ENCODE peak calls at places on chromosomes 7 and 10, in six cellular contexts. Q is AG04450, T is fibroblast of lung, C is astrocyte of the cerebellum, M is endothelial cell of umbilical vein, E is A549. Y is an unnamed sample.

GRCh38 chr10:13272164-13272571 is 27.7 kb downstream of the PHYH start:
- DNase-seq in Q (peak; percentile 38), T (peak; percentile 86), C (no peak), M (no peak), E (no peak), Y (no peak)

GRCh38 chr10:3482200-3482993 is 302.6 kb downstream of the KLF6 start:
- DNase-seq in Q (peak; percentile 70), T (peak; percentile 96), C (peak; percentile 85), M (peak; percentile 94), E (peak; percentile 69), Y (peak; percentile 97)

GRCh38 chr10:4121531-4122380 is 336.7 kb upstream of the KLF6 start:
- DNase-seq in Q (no peak), T (no peak), C (no peak), M (no peak), E (no peak), Y (no peak)

GRCh38 chr10:63707254-63707910 is 186.2 kb downstream of the REEP3 start:
- DNase-seq in Q (peak; percentile 94), T (peak; percentile 100), C (peak; percentile 99), M (peak; percentile 99), E (peak; percentile 91), Y (peak; percentile 99)

GRCh38 chr7:22137026-22137425 is 191.3 kb upstream of the CDCA7L start:
- DNase-seq in Q (peak; percentile 26), T (no peak), C (peak; percentile 33), M (no peak), E (no peak), Y (no peak)

GRCh38 chr7:143269254-143269653 is 6.0 kb downstream of the GSTK1 start:
- DNase-seq in Q (no peak), T (no peak), C (no peak), M (no peak), E (no peak), Y (no peak)

GRCh38 chr7:2224934-2225333 is 7.8 kb downstream of the MAD1L1 start:
- DNase-seq in Q (no peak), T (no peak), C (no peak), M (no peak), E (no peak), Y (no peak)

GRCh38 chr10:132434405-132435005 is 37.5 kb downstream of the PWWP2B start:
- DNase-seq in Q (no peak), T (no peak), C (no peak), M (peak; percentile 22), E (peak; percentile 59), Y (no peak)

GRCh38 chr10:116158036-116158435 is 115.0 kb downstream of the GFRA1 start:
- DNase-seq in Q (no peak), T (no peak), C (peak; percentile 22), M (no peak), E (no peak), Y (no peak)

GRCh38 chr10:107754814-107755213 is 590.3 kb upstream of the SORCS1 start:
- DNase-seq in Q (no peak), T (no peak), C (no peak), M (no peak), E (no peak), Y (no peak)

GRCh38 chr10:76130892-76131291 is 699.5 kb downstream of the LRMDA start:
- DNase-seq in Q (no peak), T (no peak), C (no peak), M (no peak), E (no peak), Y (no peak)

GRCh38 chr10:129622736-129623135 is 155.7 kb downstream of the MGMT start:
- DNase-seq in Q (peak; percentile 11), T (no peak), C (no peak), M (no peak), E (no peak), Y (no peak)

GRCh38 chr7:25469669-25470068 is 241.4 kb upstream of the NPVF start:
- DNase-seq in Q (no peak), T (no peak), C (no peak), M (no peak), E (no peak), Y (no peak)

GRCh38 chr10:3958472-3958996 is 173.5 kb upstream of the KLF6 start:
- DNase-seq in Q (no peak), T (no peak), C (no peak), M (no peak), E (no peak), Y (no peak)

GRCh38 chr10:76523215-76523614 is 1091.8 kb downstream of the LRMDA start:
- DNase-seq in Q (no peak), T (peak; percentile 59), C (no peak), M (peak; percentile 74), E (no peak), Y (no peak)

GRCh38 chr10:119713744-119714483 is 11.9 kb upstream of the INPP5F start:
- DNase-seq in Q (no peak), T (no peak), C (no peak), M (no peak), E (no peak), Y (no peak)

GRCh38 chr7:91556956-91557650 is 292.9 kb downstream of the FZD1 start:
- DNase-seq in Q (no peak), T (no peak), C (no peak), M (no peak), E (peak; percentile 13), Y (no peak)

GRCh38 chr7:85184599-85185354 is 2.1 kb downstream of the SEMA3D start:
- DNase-seq in Q (no peak), T (peak; percentile 47), C (no peak), M (no peak), E (no peak), Y (no peak)

GRCh38 chr10:81027223-81027622 is 489.5 kb downstream of the SH2D4B start:
- DNase-seq in Q (no peak), T (no peak), C (no peak), M (no peak), E (no peak), Y (no peak)

GRCh38 chr10:129417164-129417563 is 49.9 kb upstream of the MGMT start:
- DNase-seq in Q (peak; percentile 23), T (peak; percentile 83), C (no peak), M (peak; percentile 59), E (no peak), Y (no peak)

GRCh38 chr7:148104924-148105323 is 485.6 kb upstream of the C7orf33 start:
- DNase-seq in Q (no peak), T (no peak), C (no peak), M (no peak), E (no peak), Y (no peak)

GRCh38 chr7:105136221-105136620 is 122.2 kb downstream of the KMT2E start:
- DNase-seq in Q (no peak), T (no peak), C (no peak), M (no peak), E (no peak), Y (no peak)

GRCh38 chr10:103895458-103896186 is 22.4 kb downstream of the STN1 start:
- DNase-seq in Q (no peak), T (peak; percentile 69), C (no peak), M (peak; percentile 72), E (peak; percentile 45), Y (no peak)

GRCh38 chr7:114663502-114663901 is 248.9 kb downstream of the FOXP2 start:
- DNase-seq in Q (peak; percentile 2), T (peak; percentile 69), C (peak; percentile 29), M (peak; percentile 35), E (peak; percentile 51), Y (peak; percentile 7)

GRCh38 chr10:132987671-132988571 is 45.6 kb upstream of the CFAP46 start:
- DNase-seq in Q (peak; percentile 74), T (peak; percentile 93), C (peak; percentile 73), M (no peak), E (no peak), Y (no peak)

GRCh38 chr10:132705173-132705572 is 80.8 kb downstream of the NKX6-2 start:
- DNase-seq in Q (no peak), T (no peak), C (no peak), M (no peak), E (no peak), Y (no peak)

GRCh38 chr10:30098624-30099023 is 39.2 kb upstream of the JCAD start:
- DNase-seq in Q (peak; percentile 63), T (peak; percentile 72), C (peak; percentile 82), M (peak; percentile 49), E (peak; percentile 12), Y (no peak)

GRCh38 chr10:30094601-30095000 is 35.2 kb upstream of the JCAD start:
- DNase-seq in Q (no peak), T (no peak), C (no peak), M (no peak), E (no peak), Y (no peak)

GRCh38 chr10:30093303-30093967 is 34.0 kb upstream of the JCAD start:
- DNase-seq in Q (no peak), T (no peak), C (no peak), M (no peak), E (no peak), Y (no peak)

GRCh38 chr10:30095811-30096422 is 36.5 kb upstream of the JCAD start:
- DNase-seq in Q (no peak), T (no peak), C (no peak), M (no peak), E (no peak), Y (no peak)

GRCh38 chr10:30096564-30096963 is 37.2 kb upstream of the JCAD start:
- DNase-seq in Q (no peak), T (no peak), C (no peak), M (no peak), E (no peak), Y (no peak)
- TF ChIP-seq CTCF in Q (no peak), T (no peak), C (no peak), M (no peak), E (no peak), Y (no peak)

DNA sequence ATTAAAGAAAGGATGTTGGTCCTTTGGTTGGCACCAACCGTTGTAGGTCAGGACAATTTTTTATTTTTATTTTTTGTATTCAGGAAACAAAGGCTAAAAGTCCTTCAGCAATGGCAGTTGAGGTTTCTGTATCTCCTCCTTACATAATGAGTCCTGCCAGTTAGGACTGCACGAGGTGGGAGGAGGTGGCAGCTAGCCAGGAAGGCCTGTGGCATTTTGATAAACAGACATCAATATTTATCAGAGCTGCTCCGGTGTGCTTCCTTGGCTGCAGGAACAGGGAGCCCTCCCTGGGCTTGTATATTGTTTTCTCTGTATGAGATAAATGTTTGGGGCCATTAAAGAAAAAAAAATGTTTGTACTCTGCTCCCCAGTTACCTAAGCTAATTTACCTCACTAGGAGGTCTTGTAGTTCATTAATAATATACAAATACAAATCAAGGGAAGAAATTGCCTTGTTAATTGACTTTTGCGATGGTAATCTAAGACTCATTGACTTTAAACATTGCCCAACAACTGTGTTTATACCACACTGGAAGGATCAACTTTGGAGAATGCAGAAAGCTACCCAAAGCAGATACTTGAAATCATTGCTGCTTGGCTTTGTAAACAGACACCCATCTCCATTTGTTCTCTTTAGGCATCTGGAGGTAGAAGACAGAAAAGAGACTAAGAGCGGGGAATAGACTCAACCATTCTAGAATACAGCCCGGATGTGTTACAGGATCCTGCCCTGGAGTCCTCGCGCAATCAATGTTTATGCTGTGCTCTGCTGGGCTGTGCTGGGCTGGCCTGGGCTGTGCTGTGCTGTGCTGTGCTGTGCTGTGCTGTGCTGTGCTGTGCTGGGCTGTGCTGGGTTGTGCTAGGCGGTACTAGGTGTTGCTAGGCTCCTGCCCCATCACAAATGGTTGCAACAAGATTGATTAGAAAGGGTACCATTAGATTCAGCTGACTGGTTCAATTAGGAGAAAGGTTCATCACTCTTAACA is 36.5 kb upstream of the PDZD8 start:
- DNase-seq in Q (no peak), T (no peak), C (no peak), M (peak; percentile 10), E (no peak), Y (no peak)
- H3K4me3 ChIP-seq in Q (no peak overlapping the region), T (no peak overlapping the region), C (no peak overlapping the region), M (no peak overlapping the region), E (no peak overlapping the region), Y (no peak overlapping the region)

GRCh38 chr7:72334066-72334465 is 78.1 kb downstream of the CALN1 start:
- DNase-seq in Q (no peak), T (no peak), C (no peak), M (no peak), E (no peak), Y (no peak)
- TF ChIP-seq CTCF in Q (no peak), T (no peak), C (no peak), M (no peak), E (no peak), Y (no peak)

GRCh38 chr7:69939317-69939716 is 341.0 kb downstream of the AUTS2 start:
- DNase-seq in Q (no peak), T (no peak), C (no peak), M (no peak), E (no peak), Y (no peak)
- H3K4me3 ChIP-seq in Q (no peak overlapping the region), T (no peak overlapping the region), C (no peak overlapping the region), M (no peak overlapping the region), E (no peak overlapping the region), Y (no peak overlapping the region)